ENCODE peak calls at places on chromosomes 2 and 18, in nine cellular contexts. C is activated naive CD4-positive, alpha-beta T cell treated with anti-CD3 and anti-CD28 coated beads, Interleukin-2, amount 10 ng/mL, durations not matched to agents 7 days and 5 days; L is GM20000; S is cerebellum; J is EL; D is LoVo; U is HTR-8/SVneo; W is GM04504; M is left ventricle myocardium inferior. X is an unnamed sample.
A peak's percentile ranks its signal among the peaks of the same experiment; 100 is the strongest.

GRCh38 chr2:120348134-120349103 is 2.5 kb downstream of the INHBB start:
- DNase-seq in J (no peak), U (no peak), D (no peak), C (no peak), M (no peak), L (no peak), S (no peak), W (no peak), X (no peak)

GRCh38 chr2:189231719-189232323 is 52.3 kb upstream of the COL5A2 start:
- DNase-seq in M (no peak), C (no peak), J (no peak), W (no peak), D (no peak), U (no peak), L (no peak), S (no peak), X (no peak)

GRCh38 chr2:119438726-119439284 is 7.2 kb downstream of the TMEM37 start:
- DNase-seq in S (no peak), U (no peak), L (no peak), M (no peak), C (no peak), W (no peak), D (no peak), J (no peak), X (no peak)

GRCh38 chr18:59715445-59715844 is 18.2 kb upstream of the CCBE1 start:
- DNase-seq in D (no peak), S (no peak), M (no peak), U (no peak), C (no peak), J (no peak), W (no peak), L (no peak), X (no peak)

GRCh38 chr2:112493858-112494648 is 12.1 kb downstream of the TTL start:
- DNase-seq in L (peak; percentile 1), W (peak; percentile 56), J (peak; percentile 75), D (peak; percentile 52), M (no peak), S (no peak), U (peak; percentile 32), C (no peak), X (peak; percentile 86)

GRCh38 chr2:223005496-223005895 is 46.5 kb upstream of the KCNE4 start:
- DNase-seq in L (no peak), C (no peak), J (no peak), U (no peak), M (no peak), S (no peak), D (no peak), W (no peak), X (no peak)

GRCh38 chr2:27977623-27978312 is 87.2 kb downstream of the BABAM2 start:
- DNase-seq in S (no peak), C (no peak), L (no peak), M (no peak), U (peak; percentile 59), J (peak; percentile 97), D (peak; percentile 62), W (peak; percentile 91), X (peak; percentile 94)

GRCh38 chr2:142769761-142770160 is 107.7 kb upstream of the KYNU start:
- DNase-seq in L (no peak), D (no peak), M (no peak), J (peak; percentile 1), S (no peak), C (no peak), W (no peak), U (no peak), X (no peak)

GRCh38 chr2:30223413-30223874 is 7.9 kb upstream of the LBH start:
- DNase-seq in J (no peak), U (no peak), C (no peak), S (no peak), D (no peak), M (no peak), L (peak; percentile 54), W (no peak), X (no peak)

GRCh38 chr2:217090024-217090473 is 230.2 kb upstream of the TNP1 start:
- DNase-seq in U (no peak), L (peak; percentile 70), W (no peak), C (no peak), M (no peak), D (no peak), J (no peak), S (no peak), X (peak; percentile 59)

GRCh38 chr2:238561230-238561629 is 134.5 kb downstream of the ASB1 start:
- DNase-seq in U (peak; percentile 35), S (no peak), J (peak; percentile 17), W (peak; percentile 3), D (peak; percentile 38), C (no peak), L (no peak), M (no peak), X (peak; percentile 82)

GRCh38 chr2:11810237-11810977 is 64.0 kb downstream of the LPIN1 start:
- DNase-seq in L (no peak), U (no peak), M (no peak), W (no peak), S (no peak), C (no peak), D (no peak), J (no peak), X (no peak)

GRCh38 chr2:133138693-133139092 is 429.6 kb downstream of the NCKAP5 start:
- DNase-seq in D (no peak), M (no peak), U (no peak), J (no peak), S (no peak), C (no peak), W (no peak), L (no peak), X (no peak)

GRCh38 chr2:149313512-149313972 is 16.8 kb upstream of the LYPD6 start:
- DNase-seq in S (peak; percentile 13), U (peak; percentile 62), D (peak; percentile 46), J (peak; percentile 57), W (no peak), C (peak; percentile 22), L (peak; percentile 77), M (no peak), X (peak; percentile 69)